ENCODE peak calls at places on chromosomes 4 and X, in nine cellular contexts. B, P, F, C, M, W, K, T and H are unnamed samples.
A peak's percentile ranks its signal among the peaks of the same experiment; 100 is the strongest.

GRCh38 chr4:123506311-123506685 is 109.7 kb downstream of the SPRY1 start:
- DNase-seq in B (no peak), P (no peak), F (no peak), C (no peak), M (no peak), W (no peak), K (no peak), T (no peak), H (no peak)

GRCh38 chr4:6701371-6701770 is 7.7 kb downstream of the S100P start:
- DNase-seq in B (no peak), P (no peak), F (peak; percentile 39), C (no peak), M (no peak), W (no peak), K (no peak), T (no peak), H (no peak)

GRCh38 chrX:15404712-15405111 is 20.5 kb upstream of the VEGFD start:
- DNase-seq in B (no peak), P (no peak), F (no peak), C (peak; percentile 56), M (no peak), W (peak; percentile 16), K (peak; percentile 53), T (no peak), H (no peak)

GRCh38 chrX:21740329-21741274 is 17.3 kb downstream of the SMPX start:
- DNase-seq in B (no peak), P (peak; percentile 2), F (peak; percentile 2), C (no peak), M (no peak), W (peak; percentile 11), K (no peak), T (no peak), H (no peak)

GRCh38 chr4:145308598-145308997 is 128.2 kb upstream of the OTUD4 start:
- DNase-seq in B (no peak), P (no peak), F (no peak), C (no peak), M (no peak), W (no peak), K (no peak), T (no peak), H (no peak)

GRCh38 chr4:102541708-102542107 is 40.5 kb downstream of the NFKB1 start:
- DNase-seq in B (no peak), P (no peak), F (peak; percentile 61), C (no peak), M (no peak), W (no peak), K (no peak), T (no peak), H (no peak)

GRCh38 chr4:79049840-79050520 is 110.7 kb upstream of the PAQR3 start:
- DNase-seq in B (no peak), P (no peak), F (no peak), C (no peak), M (no peak), W (no peak), K (peak; percentile 49), T (no peak), H (no peak)

GRCh38 chrX:20028588-20028987 is 37.7 kb upstream of the BCLAF3 start:
- DNase-seq in B (no peak), P (no peak), F (no peak), C (no peak), M (no peak), W (no peak), K (no peak), T (no peak), H (no peak)

GRCh38 chrX:152991123-152991522 is 2.8 kb downstream of the PNMA5 start:
- DNase-seq in B (no peak), P (no peak), F (no peak), C (no peak), M (no peak), W (no peak), K (no peak), T (no peak), H (no peak)

GRCh38 chr4:120509222-120509621 is 413.3 kb downstream of the PRDM5 start:
- DNase-seq in B (no peak), P (no peak), F (no peak), C (no peak), M (no peak), W (no peak), K (no peak), T (no peak), H (no peak)

GRCh38 chr4:101630319-101630986 is 160.1 kb upstream of the BANK1 start:
- DNase-seq in B (no peak), P (no peak), F (no peak), C (no peak), M (no peak), W (no peak), K (no peak), T (no peak), H (no peak)

DNA sequence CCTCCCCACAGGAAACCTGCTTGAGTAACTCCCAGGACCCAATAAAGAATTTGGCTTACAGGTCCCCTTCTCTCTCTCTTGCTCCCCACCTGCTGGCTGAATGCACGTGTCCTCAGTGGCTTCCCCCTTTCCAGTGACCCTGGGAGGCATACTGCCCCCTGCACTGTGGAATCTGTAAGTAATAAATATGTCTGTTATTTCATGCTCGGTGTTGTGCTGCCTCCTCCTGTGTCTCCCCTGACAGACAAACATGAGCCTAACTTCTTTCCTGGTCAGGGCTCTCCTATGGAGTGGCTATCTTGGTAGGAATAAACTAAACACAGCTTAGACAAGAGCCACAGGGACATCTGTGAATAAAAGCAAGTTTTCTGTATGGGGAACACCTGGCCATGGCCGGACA is 209.7 kb upstream of the BOD1L1 start:
- DNase-seq in B (no peak), P (no peak), F (no peak), C (no peak), M (no peak), W (no peak), K (no peak), T (no peak), H (no peak)
- H3K27ac ChIP-seq in B (no peak overlapping the region), P (no peak overlapping the region), F (no peak overlapping the region), C (no peak overlapping the region), M (no peak overlapping the region), W (no peak overlapping the region), K (no peak overlapping the region), T (no peak overlapping the region), H (no peak overlapping the region)

GRCh38 chr4:151035321-151035720 is 20.2 kb upstream of the LRBA start:
- DNase-seq in B (no peak), P (peak; percentile 14), F (no peak), C (no peak), M (no peak), W (no peak), K (no peak), T (no peak), H (no peak)
- H3K4me3 ChIP-seq in B (no peak overlapping the region), P (peak overlapping the region; percentile 14), F (no peak overlapping the region), C (no peak overlapping the region), M (no peak overlapping the region), W (no peak overlapping the region), K (no peak overlapping the region), T (no peak overlapping the region), H (no peak overlapping the region)

DNA sequence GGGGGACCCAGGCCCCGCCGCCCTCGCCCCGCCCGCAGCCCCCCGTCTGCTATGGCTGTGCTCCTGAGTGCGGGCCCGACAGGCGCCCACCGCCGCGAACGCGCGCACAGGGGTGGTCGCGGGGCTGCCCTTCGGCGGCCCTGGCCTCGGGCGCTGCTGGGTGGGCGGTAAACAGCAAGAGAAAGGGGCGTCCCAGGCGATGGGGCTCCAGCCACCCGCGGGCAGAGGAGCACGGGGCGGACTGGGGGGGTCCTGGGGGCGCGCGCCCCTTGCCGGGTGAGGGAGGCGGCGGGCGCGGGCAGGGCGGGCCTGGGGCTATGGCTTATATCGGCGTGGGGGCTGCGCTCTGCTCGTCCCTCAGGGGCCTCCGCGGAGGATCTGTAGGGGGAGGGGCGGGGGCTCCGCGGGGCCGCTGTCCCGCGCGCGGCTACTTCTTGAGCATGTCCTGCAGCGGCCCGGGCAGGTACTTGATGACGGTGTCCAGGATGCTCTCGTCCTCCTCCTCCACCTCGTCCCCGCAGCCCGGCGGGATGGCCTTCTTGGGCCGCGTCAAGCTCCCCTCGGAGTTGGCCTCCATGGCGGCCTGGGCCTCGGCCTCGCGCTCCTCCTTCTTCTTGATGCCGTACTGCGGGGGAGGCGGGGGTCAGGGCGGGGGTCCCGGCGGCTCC is 39.7 kb downstream of the CPLX1 start:
- DNase-seq in B (no peak), P (no peak), F (peak; percentile 33), C (no peak), M (no peak), W (peak; percentile 11), K (no peak), T (no peak), H (no peak)
- H3K4me1 ChIP-seq in B (peaks cover 31% of the 10 kb centered on the region), P (no peaks in the 10 kb centered on the region), F (peaks cover 14% of the 10 kb centered on the region), C (peaks cover 6% of the 10 kb centered on the region), M (peaks cover 14% of the 10 kb centered on the region), W (peaks cover 26% of the 10 kb centered on the region), K (peaks cover 4% of the 10 kb centered on the region), T (peaks cover 6% of the 10 kb centered on the region), H (peaks cover 37% of the 10 kb centered on the region)

GRCh38 chr4:124530464-124531077 is 182.0 kb downstream of the ANKRD50 start:
- DNase-seq in B (no peak), P (no peak), F (no peak), C (no peak), M (no peak), W (no peak), K (peak; percentile 65), T (peak; percentile 0), H (no peak)
- H3K27ac ChIP-seq in B (no peak overlapping the region), P (no peak overlapping the region), F (no peak overlapping the region), C (no peak overlapping the region), M (no peak overlapping the region), W (no peak overlapping the region), K (no peak overlapping the region), T (no peak overlapping the region), H (no peak overlapping the region)

DNA sequence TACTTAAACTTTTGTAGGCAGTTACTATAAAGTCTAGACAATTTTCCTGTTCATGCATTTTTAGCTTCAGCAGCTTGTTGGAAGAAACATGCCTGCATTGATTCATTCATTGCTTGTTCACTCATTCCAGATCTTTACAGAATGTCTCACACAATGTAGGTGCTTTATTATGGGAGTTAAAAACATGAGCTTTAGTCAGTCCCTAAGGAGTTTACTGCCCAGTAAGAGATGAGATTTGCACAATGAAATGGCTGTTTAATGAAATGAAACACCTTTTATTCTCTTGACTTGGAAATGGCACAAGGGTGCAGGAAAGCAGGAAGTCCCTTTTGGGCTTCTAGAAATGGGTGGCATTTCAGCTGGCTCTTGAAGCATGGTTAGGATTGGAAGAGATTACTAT is 2.9 kb downstream of the NOCT start:
- DNase-seq in B (no peak), P (no peak), F (no peak), C (no peak), M (no peak), W (no peak), K (peak; percentile 65), T (no peak), H (no peak)
- H3K4me3 ChIP-seq in B (peak overlapping the region; percentile 42), P (no peak overlapping the region), F (no peak overlapping the region), C (no peak overlapping the region), M (no peak overlapping the region), W (no peak overlapping the region), K (peak overlapping the region; percentile 28), T (peak overlapping the region; percentile 38), H (no peak overlapping the region)

GRCh38 chr4:3252831-3253641 is 4.1 kb downstream of the MSANTD1 start:
- DNase-seq in B (no peak), P (no peak), F (no peak), C (no peak), M (no peak), W (no peak), K (no peak), T (no peak), H (peak; percentile 45)
- H3K4me1 ChIP-seq in B (no peaks in the 10 kb centered on the region), P (no peaks in the 10 kb centered on the region), F (no peaks in the 10 kb centered on the region), C (no peaks in the 10 kb centered on the region), M (no peaks in the 10 kb centered on the region), W (no peaks in the 10 kb centered on the region), K (no peaks in the 10 kb centered on the region), T (no peaks in the 10 kb centered on the region), H (no peaks in the 10 kb centered on the region)